ENCODE peak calls at places on chromosomes 11 and 22, in six cellular contexts. One of them, this sample, is unnamed.

GRCh38 chr11:1863352-1864215 is 10.7 kb downstream of the LSP1 start:
- DNase-seq in progenitor cell of endocrine pancreas: no peak
- DNase-seq in skeletal muscle cell: peak
- DNase-seq in posterior vena cava: peak
- DNase-seq in GM12878: no peak
- DNase-seq in DMS 273 treated with DMSO at 0.1 percent for 48 hours: no peak
- DNase-seq in this sample: no peak

GRCh38 chr11:13135385-13136271 is 126.5 kb downstream of the RASSF10 start:
- DNase-seq in progenitor cell of endocrine pancreas: no peak
- DNase-seq in skeletal muscle cell: peak
- DNase-seq in posterior vena cava: no peak
- DNase-seq in GM12878: no peak
- DNase-seq in DMS 273 treated with DMSO at 0.1 percent for 48 hours: no peak
- DNase-seq in this sample: no peak

GRCh38 chr11:65291613-65292012 is 23.1 kb upstream of the CDC42EP2 start:
- DNase-seq in progenitor cell of endocrine pancreas: no peak
- DNase-seq in skeletal muscle cell: no peak
- DNase-seq in posterior vena cava: no peak
- DNase-seq in GM12878: no peak
- DNase-seq in DMS 273 treated with DMSO at 0.1 percent for 48 hours: no peak
- DNase-seq in this sample: no peak

GRCh38 chr11:33002143-33002542 is 13.5 kb upstream of the DEPDC7 start:
- DNase-seq in progenitor cell of endocrine pancreas: no peak
- DNase-seq in skeletal muscle cell: no peak
- DNase-seq in posterior vena cava: no peak
- DNase-seq in GM12878: no peak
- DNase-seq in DMS 273 treated with DMSO at 0.1 percent for 48 hours: no peak
- DNase-seq in this sample: no peak

GRCh38 chr22:33923033-33923432 is 2.8 kb upstream of the LARGE1 start:
- DNase-seq in progenitor cell of endocrine pancreas: no peak
- DNase-seq in skeletal muscle cell: no peak
- DNase-seq in posterior vena cava: no peak
- DNase-seq in GM12878: no peak
- DNase-seq in DMS 273 treated with DMSO at 0.1 percent for 48 hours: no peak
- DNase-seq in this sample: no peak

GRCh38 chr11:117281159-117281558 is 10.0 kb upstream of the BACE1-AS start:
- DNase-seq in progenitor cell of endocrine pancreas: no peak
- DNase-seq in skeletal muscle cell: peak
- DNase-seq in posterior vena cava: no peak
- DNase-seq in GM12878: no peak
- DNase-seq in DMS 273 treated with DMSO at 0.1 percent for 48 hours: no peak
- DNase-seq in this sample: no peak

GRCh38 chr11:73866095-73866579 is 10.5 kb downstream of the COA4 start:
- DNase-seq in progenitor cell of endocrine pancreas: no peak
- DNase-seq in skeletal muscle cell: peak
- DNase-seq in posterior vena cava: no peak
- DNase-seq in GM12878: no peak
- DNase-seq in DMS 273 treated with DMSO at 0.1 percent for 48 hours: no peak
- DNase-seq in this sample: no peak

GRCh38 chr11:46345131-46345597 is 2.1 kb upstream of the DGKZ start:
- DNase-seq in progenitor cell of endocrine pancreas: no peak
- DNase-seq in skeletal muscle cell: no peak
- DNase-seq in posterior vena cava: peak
- DNase-seq in GM12878: no peak
- DNase-seq in DMS 273 treated with DMSO at 0.1 percent for 48 hours: peak
- DNase-seq in this sample: no peak

GRCh38 chr11:63404536-63404935 is 35.0 kb downstream of the SLC22A9 start:
- DNase-seq in progenitor cell of endocrine pancreas: no peak
- DNase-seq in skeletal muscle cell: no peak
- DNase-seq in posterior vena cava: no peak
- DNase-seq in GM12878: no peak
- DNase-seq in DMS 273 treated with DMSO at 0.1 percent for 48 hours: no peak
- DNase-seq in this sample: no peak

GRCh38 chr11:8192016-8192895 is 23.4 kb upstream of the RIC3 start:
- DNase-seq in progenitor cell of endocrine pancreas: peak
- DNase-seq in skeletal muscle cell: peak
- DNase-seq in posterior vena cava: peak
- DNase-seq in GM12878: no peak
- DNase-seq in DMS 273 treated with DMSO at 0.1 percent for 48 hours: peak
- DNase-seq in this sample: peak

GRCh38 chr11:5719703-5720495 is 16.3 kb upstream of the OR56B1 start:
- DNase-seq in progenitor cell of endocrine pancreas: no peak
- DNase-seq in skeletal muscle cell: peak
- DNase-seq in posterior vena cava: no peak
- DNase-seq in GM12878: no peak
- DNase-seq in DMS 273 treated with DMSO at 0.1 percent for 48 hours: no peak
- DNase-seq in this sample: no peak